ENCODE peak calls at places on chromosomes 5 and 9, in six cellular contexts. T, J, M, N, H and Q are unnamed samples.

GRCh38 chr5:61813361-61813760 is 481.3 kb downstream of the ZSWIM6 start:
- DNase-seq in J (no peak), H (no peak), T (no peak), M (no peak), N (no peak), Q (no peak)

GRCh38 chr9:111001471-111001870 is 36.8 kb downstream of the LPAR1 start:
- DNase-seq in J (no peak), T (no peak), H (no peak), M (no peak), N (no peak), Q (no peak)

GRCh38 chr5:125486634-125487033 is 740.2 kb upstream of the ZNF608 start:
- DNase-seq in M (no peak), N (no peak), T (no peak), H (no peak), J (no peak), Q (no peak)

GRCh38 chr5:128341056-128341455 is 197.0 kb downstream of the FBN2 start:
- DNase-seq in N (no peak), M (no peak), H (no peak), T (no peak), J (no peak), Q (no peak)

GRCh38 chr9:100033877-100034551 is 64.8 kb downstream of the ERP44 start:
- DNase-seq in M (no peak), H (no peak), J (no peak), T (no peak), N (no peak), Q (no peak)

GRCh38 chr5:175889910-175890684 is 18.7 kb downstream of the CPLX2 start:
- DNase-seq in M (no peak), J (no peak), N (no peak), T (no peak), H (no peak), Q (no peak)

GRCh38 chr9:119968837-119969707 is 599.8 kb upstream of the BRINP1 start:
- DNase-seq in T (no peak), H (no peak), M (peak; percentile 5), N (no peak), J (peak; percentile 63), Q (peak; percentile 86)

GRCh38 chr5:36646507-36647023 is 40.2 kb downstream of the SLC1A3 start:
- DNase-seq in J (no peak), N (no peak), M (no peak), T (no peak), H (no peak), Q (no peak)

GRCh38 chr5:169344629-169345028 is 43.7 kb upstream of the SLIT3 start:
- DNase-seq in M (no peak), T (no peak), H (no peak), N (no peak), J (no peak), Q (no peak)

DNA sequence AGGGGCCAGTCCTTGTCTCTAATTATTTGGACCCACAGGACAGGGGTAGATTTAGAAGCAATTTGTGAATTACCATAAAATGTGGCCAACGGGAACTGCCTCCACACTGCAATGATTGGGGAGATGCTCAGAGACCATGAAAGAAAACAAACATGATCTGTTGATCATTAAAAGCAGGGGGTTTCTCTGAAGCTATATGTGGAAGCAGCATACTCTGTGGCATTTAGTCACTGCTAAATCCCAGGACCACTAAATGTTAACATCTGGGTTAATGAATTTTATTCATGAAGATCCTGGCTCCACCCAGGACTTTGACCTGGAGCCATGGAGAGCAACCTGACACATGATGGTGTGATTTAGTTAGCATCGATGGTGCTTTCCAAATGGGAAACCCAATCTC is 497.8 kb downstream of the AGTPBP1 start:
- DNase-seq in N (no peak), J (no peak), M (no peak), H (no peak), T (no peak), Q (no peak)
- H3K27ac ChIP-seq in N (no peak overlapping the region), J (no peak overlapping the region), M (no peak overlapping the region), H (no peak overlapping the region), T (no peak overlapping the region), Q (no peak overlapping the region)

GRCh38 chr9:78028926-78029325 is 2.7 kb downstream of the GNAQ start:
- DNase-seq in N (no peak), H (no peak), T (no peak), J (no peak), M (no peak), Q (no peak)
- H3K4me3 ChIP-seq in N (peak overlapping the region; percentile 8), H (no peak overlapping the region), T (peak overlapping the region; percentile 93), J (no peak overlapping the region), M (peak overlapping the region; percentile 83), Q (peak overlapping the region; percentile 63)

GRCh38 chr9:130789747-130790672 is 45.0 kb upstream of the ABL1 start:
- DNase-seq in J (no peak), M (no peak), N (no peak), T (no peak), H (no peak), Q (no peak)

GRCh38 chr9:130786526-130786925 is 48.5 kb upstream of the ABL1 start:
- DNase-seq in H (no peak), T (no peak), M (no peak), J (no peak), N (no peak), Q (no peak)

GRCh38 chr9:130794923-130795495 is 40.0 kb upstream of the ABL1 start:
- DNase-seq in T (no peak), M (no peak), N (no peak), H (no peak), J (no peak), Q (no peak)

GRCh38 chr9:130793589-130793988 is 41.5 kb upstream of the ABL1 start:
- DNase-seq in M (no peak), J (no peak), H (no peak), N (no peak), T (no peak), Q (no peak)

DNA sequence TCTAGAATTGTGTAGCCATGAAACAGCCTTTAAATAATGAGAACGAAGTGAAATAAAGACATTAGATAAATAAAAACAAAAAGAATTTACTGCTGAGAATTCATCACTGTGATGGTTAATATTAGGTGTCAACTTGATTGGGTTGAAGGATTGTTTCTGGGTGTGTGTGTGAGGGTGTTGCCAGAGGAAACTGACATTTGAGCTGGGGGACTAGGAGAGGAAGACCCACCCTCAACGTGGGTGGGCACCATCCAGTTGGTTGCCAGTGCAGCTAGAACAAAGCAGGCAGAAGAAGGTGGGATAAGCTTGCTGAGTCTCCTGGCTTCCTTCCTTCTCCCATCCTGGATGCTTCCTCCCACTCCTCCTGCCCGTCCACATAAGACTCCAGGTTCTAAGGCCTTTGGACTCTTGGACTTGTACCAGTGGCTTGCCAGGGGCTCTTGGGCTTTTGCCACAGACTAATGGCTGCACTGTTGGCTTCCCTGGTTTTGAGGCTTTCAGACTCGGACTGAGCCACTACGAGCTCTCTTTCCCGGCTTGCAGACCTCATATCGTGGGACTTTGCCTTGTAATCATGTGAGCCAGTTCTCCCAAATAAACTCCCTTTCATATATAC is 43.7 kb upstream of the ABL1 start:
- DNase-seq in M (no peak), J (no peak), N (no peak), T (no peak), H (no peak), Q (no peak)
- H3K27ac ChIP-seq in M (no peak overlapping the region), J (no peak overlapping the region), N (no peak overlapping the region), T (no peak overlapping the region), H (no peak overlapping the region), Q (no peak overlapping the region)

GRCh38 chr5:172451771-172452197 is 2.5 kb downstream of the SH3PXD2B start:
- DNase-seq in J (no peak), N (no peak), H (no peak), T (no peak), M (no peak), Q (no peak)
- H3K4me3 ChIP-seq in J (no peak overlapping the region), N (no peak overlapping the region), H (no peak overlapping the region), T (no peak overlapping the region), M (no peak overlapping the region), Q (peak overlapping the region; percentile 67)

DNA sequence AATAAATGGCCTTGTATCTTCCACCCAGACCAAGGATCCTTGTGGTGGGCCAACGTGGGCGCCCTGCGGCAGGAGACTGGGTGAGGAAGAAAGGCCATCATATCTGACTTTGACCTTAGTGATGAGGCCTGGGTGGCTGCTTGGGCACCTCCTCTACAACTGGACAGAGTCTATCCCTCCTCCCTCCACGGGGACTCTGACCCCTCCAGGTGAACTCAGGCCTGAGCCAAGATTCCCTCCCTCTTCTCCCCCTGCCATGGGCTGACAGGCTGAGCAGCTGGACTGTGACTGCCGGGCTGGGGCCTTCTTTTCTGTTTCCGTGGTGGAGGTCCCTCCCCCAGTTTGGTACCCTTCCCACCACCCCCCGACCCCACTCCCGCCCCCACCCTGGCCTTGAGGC is 1.4 kb upstream of the PHYHD1 start:
- DNase-seq in J (no peak), N (no peak), T (no peak), H (no peak), M (no peak), Q (no peak)
- H3K27ac ChIP-seq in J (no peak overlapping the region), N (no peak overlapping the region), T (no peak overlapping the region), H (no peak overlapping the region), M (no peak overlapping the region), Q (peak overlapping the region; percentile 88)

DNA sequence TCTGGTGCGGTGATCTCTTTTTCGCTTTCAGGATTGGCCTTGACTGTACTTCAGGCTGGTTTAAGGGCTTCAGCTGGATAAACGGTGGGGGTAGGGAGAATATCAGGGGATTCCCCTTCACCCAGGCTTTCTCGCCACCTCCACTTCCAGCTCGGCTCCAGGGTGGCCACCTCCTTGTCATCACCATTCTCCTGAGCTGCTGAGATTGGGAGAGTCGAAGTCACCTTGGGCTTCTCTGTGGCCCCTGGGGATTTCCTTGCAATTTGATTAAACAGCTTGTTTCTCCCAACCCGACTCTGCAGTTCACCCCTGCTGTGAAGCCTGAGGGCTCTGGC is 964 bp downstream of the BSPRY start:
- DNase-seq in H (no peak), N (no peak), T (no peak), M (no peak), J (no peak), Q (no peak)
- H3K4me3 ChIP-seq in H (no peak overlapping the region), N (no peak overlapping the region), T (peak overlapping the region; percentile 78), M (peak overlapping the region; percentile 22), J (peak overlapping the region; percentile 93), Q (peak overlapping the region; percentile 58)

GRCh38 chr5:140174014-140174413 is 974 bp upstream of the CYSTM1 start:
- DNase-seq in H (no peak), T (no peak), N (no peak), M (no peak), J (no peak), Q (no peak)

GRCh38 chr5:140174472-140175366 is at the start of gene CYSTM1:
- DNase-seq in J (peak; percentile 96), N (peak; percentile 97), M (peak; percentile 92), T (peak; percentile 52), H (peak; percentile 70), Q (peak; percentile 98)

GRCh38 chr5:140176028-140176382 is 1.0 kb downstream of the CYSTM1 start:
- DNase-seq in H (no peak), M (no peak), N (no peak), T (no peak), J (no peak), Q (no peak)

GRCh38 chr5:140178082-140178410 is 3.1 kb downstream of the CYSTM1 start:
- DNase-seq in J (no peak), T (no peak), M (no peak), N (no peak), H (no peak), Q (no peak)

GRCh38 chr5:140175367-140176027 is 509 bp downstream of the CYSTM1 start:
- DNase-seq in J (no peak), H (no peak), N (peak; percentile 81), M (peak; percentile 47), T (no peak), Q (peak; percentile 91)
- H3K27ac ChIP-seq in J (no peak overlapping the region), H (peak overlapping the region; percentile 87), N (peak overlapping the region; percentile 95), M (peak overlapping the region; percentile 79), T (peak overlapping the region; percentile 82), Q (peak overlapping the region; percentile 99)

GRCh38 chr5:14581891-14582796 is 552 bp downstream of the OTULINL start:
- DNase-seq in J (peak; percentile 11), N (peak; percentile 90), M (peak; percentile 78), H (no peak), T (no peak), Q (peak; percentile 89)
- H3K4me3 ChIP-seq in J (peak overlapping the region; percentile 79), N (peak overlapping the region; percentile 60), M (peak overlapping the region; percentile 82), H (peak overlapping the region; percentile 61), T (peak overlapping the region; percentile 74), Q (peak overlapping the region; percentile 79)